ENCODE peak calls at places on chromosomes 7 and 10, in four cellular contexts. Y, E, H and V are unnamed samples.
A peak's percentile ranks its signal among the peaks of the same experiment; 100 is the strongest.

GRCh38 chr10:43064331-43065075 is 12.4 kb upstream of the RET start:
- DNase-seq in Y (no peak), E (no peak), H (no peak), V (peak; percentile 62)

GRCh38 chr7:19530261-19530660 is 178.6 kb downstream of the POLR1F start:
- DNase-seq in Y (no peak), E (no peak), H (no peak), V (no peak)

GRCh38 chr7:25849361-25850184 is 302.4 kb upstream of the NFE2L3 start:
- DNase-seq in Y (no peak), E (peak; percentile 69), H (peak; percentile 66), V (no peak)

GRCh38 chr10:133529576-133529946 is 2.4 kb downstream of the CYP2E1 start:
- DNase-seq in Y (no peak), E (no peak), H (no peak), V (no peak)

GRCh38 chr10:107317592-107317991 is 153.1 kb upstream of the SORCS1 start:
- DNase-seq in Y (no peak), E (no peak), H (no peak), V (no peak)

GRCh38 chr10:14261341-14261740 is 69.4 kb downstream of the FRMD4A start:
- DNase-seq in Y (no peak), E (no peak), H (no peak), V (no peak)

GRCh38 chr7:84176716-84177115 is 17.9 kb downstream of the SEMA3A start:
- DNase-seq in Y (no peak), E (no peak), H (no peak), V (no peak)

GRCh38 chr7:42858570-42858969 is 53.3 kb downstream of the C7orf25 start:
- DNase-seq in Y (no peak), E (no peak), H (no peak), V (no peak)

GRCh38 chr10:95566121-95566520 is 5.0 kb upstream of the SORBS1 start:
- DNase-seq in Y (no peak), E (no peak), H (no peak), V (no peak)

GRCh38 chr10:24622781-24623301 is 100.8 kb downstream of the ARHGAP21 start:
- DNase-seq in Y (no peak), E (no peak), H (no peak), V (no peak)

GRCh38 chr7:129667116-129667515 is 55.6 kb downstream of the NRF1 start:
- DNase-seq in Y (no peak), E (no peak), H (no peak), V (no peak)

GRCh38 chr7:50648076-50648475 is 82.9 kb upstream of the DDC start:
- DNase-seq in Y (no peak), E (no peak), H (no peak), V (no peak)

GRCh38 chr10:30788307-30788706 is 158.8 kb upstream of the LYZL2 start:
- DNase-seq in Y (no peak), E (no peak), H (no peak), V (no peak)

GRCh38 chr7:73703985-73704639 is 15.4 kb downstream of the STX1A start:
- DNase-seq in Y (no peak), E (peak; percentile 63), H (no peak), V (peak; percentile 80)

GRCh38 chr10:101894742-101895141 is 51.1 kb upstream of the KCNIP2 start:
- DNase-seq in Y (no peak), E (no peak), H (peak; percentile 20), V (no peak)

GRCh38 chr10:101897633-101898032 is 54.0 kb upstream of the KCNIP2 start:
- DNase-seq in Y (no peak), E (no peak), H (no peak), V (no peak)

GRCh38 chr10:101896466-101896865 is 52.9 kb upstream of the KCNIP2 start:
- DNase-seq in Y (no peak), E (no peak), H (no peak), V (no peak)

GRCh38 chr10:101894266-101894665 is 50.7 kb upstream of the KCNIP2 start:
- DNase-seq in Y (no peak), E (no peak), H (no peak), V (no peak)

GRCh38 chr10:101895781-101896180 is 52.2 kb upstream of the KCNIP2 start:
- DNase-seq in Y (no peak), E (no peak), H (no peak), V (no peak)
- TF ChIP-seq POLR2A in Y (no peak), E (no peak), H (no peak), V (no peak)

GRCh38 chr10:127993281-127993680 is 86.4 kb downstream of the PTPRE start:
- DNase-seq in Y (no peak), E (no peak), H (no peak), V (no peak)
- H3K4me1 ChIP-seq in Y (peaks cover 36% of the 10 kb centered on the region), E (no peaks in the 10 kb centered on the region), H (peaks cover 42% of the 10 kb centered on the region), V (peaks cover 63% of the 10 kb centered on the region)

GRCh38 chr10:110446954-110447608 is 50.6 kb upstream of the DUSP5 start:
- DNase-seq in Y (no peak), E (no peak), H (no peak), V (peak; percentile 63)
- H3K27ac ChIP-seq in Y (peak overlapping the region; percentile 28), E (no peak overlapping the region), H (peak overlapping the region; percentile 60), V (no peak overlapping the region)

GRCh38 chr7:76166404-76167255 is 35.1 kb upstream of the SRRM3 start:
- DNase-seq in Y (peak; percentile 93), E (peak; percentile 97), H (peak; percentile 97), V (peak; percentile 96)
- TF ChIP-seq POLR2A in Y (peak; percentile 75), E (peak; percentile 87), H (peak; percentile 94), V (peak; percentile 34)

GRCh38 chr7:44977304-44977858 is 1.4 kb downstream of the MYO1G start:
- DNase-seq in Y (no peak), E (no peak), H (no peak), V (peak; percentile 89)
- H3K4me1 ChIP-seq in Y (peaks cover 16% of the 10 kb centered on the region), E (no peaks in the 10 kb centered on the region), H (no peaks in the 10 kb centered on the region), V (peaks cover 47% of the 10 kb centered on the region)

DNA sequence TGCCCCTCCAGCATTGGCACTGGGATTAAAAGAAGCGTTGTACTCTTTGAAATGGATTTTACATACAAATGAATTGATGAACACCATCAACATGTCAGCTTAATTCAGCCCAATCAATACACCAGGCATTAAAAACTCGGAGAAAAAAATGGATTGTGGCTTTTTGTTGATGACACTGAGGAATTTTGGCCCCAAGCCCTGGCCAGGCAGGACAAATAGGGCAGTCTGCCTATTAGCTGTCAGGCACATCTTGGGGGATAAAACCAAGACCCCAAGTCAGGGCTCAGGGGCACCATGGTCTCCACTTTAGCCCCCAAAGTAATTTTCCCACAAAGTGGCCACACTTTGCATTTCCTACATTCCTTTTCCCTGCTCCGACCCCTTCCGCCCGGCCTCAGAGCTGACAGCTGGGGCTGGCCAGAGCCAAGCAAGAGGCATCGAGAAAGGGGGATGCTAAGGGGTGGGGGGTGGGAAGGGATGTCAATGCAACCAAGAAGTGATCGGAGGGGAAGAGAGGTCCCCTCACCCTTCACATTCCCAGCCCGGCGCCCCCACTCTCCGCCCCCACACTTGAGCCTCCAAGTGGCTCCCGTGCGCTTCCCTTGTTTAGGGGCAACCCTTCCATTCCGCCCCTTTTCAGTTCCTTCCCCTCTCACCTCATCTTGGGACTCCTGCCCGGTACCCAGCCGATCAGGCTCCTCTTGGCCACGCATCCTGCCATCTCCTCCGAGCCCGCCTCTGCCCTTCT is 711 bp downstream of the HIP1 start:
- DNase-seq in Y (no peak), E (peak; percentile 35), H (peak; percentile 26), V (no peak)
- H3K27ac ChIP-seq in Y (peak overlapping the region; percentile 48), E (peak overlapping the region; percentile 90), H (peak overlapping the region; percentile 92), V (peak overlapping the region; percentile 95)